ENCODE peak calls at places on chromosomes 12 and 14, in eight cellular contexts. I is CD8-positive, alpha-beta T cell; C is pancreas; F is right cardiac atrium; E is GM23338; S is tibial nerve; M is stomach; V is gastrocnemius medialis. J is an unnamed sample.

GRCh38 chr12:3545121-3545796 is 54.3 kb downstream of the PRMT8 start:
- DNase-seq in M (no peak), F (no peak), C (no peak), V (no peak), I (no peak), E (no peak), S (no peak), J (no peak)

GRCh38 chr14:99512110-99512449 is 30.9 kb downstream of the CCNK start:
- DNase-seq in S (no peak), F (no peak), V (no peak), I (no peak), C (no peak), E (no peak), M (no peak), J (no peak)

GRCh38 chr12:120801146-120801545 is 75.5 kb downstream of the ACADS start:
- DNase-seq in V (no peak), E (no peak), S (no peak), I (no peak), M (no peak), C (no peak), F (no peak), J (no peak)

GRCh38 chr12:77189463-77189862 is 124.1 kb upstream of the E2F7 start:
- DNase-seq in I (no peak), V (no peak), C (no peak), S (no peak), M (no peak), F (no peak), E (no peak), J (no peak)

GRCh38 chr14:92491782-92492181 is 21.8 kb upstream of the RIN3 start:
- DNase-seq in I (no peak), C (no peak), M (no peak), E (no peak), S (no peak), F (no peak), V (no peak), J (no peak)

GRCh38 chr14:91229743-91230200 is 14.7 kb downstream of the GPR68 start:
- DNase-seq in F (no peak), C (no peak), V (no peak), I (peak; percentile 56), S (no peak), M (no peak), E (no peak), J (no peak)

GRCh38 chr12:121144416-121144914 is 11.8 kb downstream of the P2RX7 start:
- DNase-seq in I (no peak), V (no peak), E (no peak), M (no peak), S (no peak), C (no peak), F (no peak), J (no peak)

GRCh38 chr12:3289702-3290101 is 201.3 kb upstream of the PRMT8 start:
- DNase-seq in M (no peak), S (no peak), C (no peak), E (no peak), V (no peak), F (no peak), I (no peak), J (no peak)

GRCh38 chr12:116556964-116557706 is 2.0 kb upstream of the MAP1LC3B2 start:
- DNase-seq in I (no peak), E (no peak), V (no peak), C (no peak), S (no peak), F (no peak), M (no peak), J (no peak)

GRCh38 chr12:124305136-124305535 is 10.2 kb downstream of the RFLNA start:
- DNase-seq in M (no peak), S (no peak), C (no peak), V (no peak), F (no peak), E (no peak), I (no peak), J (peak; percentile 29)

GRCh38 chr14:95260537-95261440 is 58.9 kb downstream of the CLMN start:
- DNase-seq in C (peak; percentile 59), F (no peak), V (no peak), I (no peak), S (no peak), E (no peak), M (no peak), J (no peak)

GRCh38 chr14:64518229-64518628 is 13.7 kb downstream of the ZBTB1 start:
- DNase-seq in M (no peak), V (no peak), F (no peak), I (no peak), E (no peak), C (no peak), S (no peak), J (no peak)

GRCh38 chr14:69755784-69756183 is 11.2 kb upstream of the SRSF5 start:
- DNase-seq in C (no peak), E (no peak), I (no peak), M (no peak), S (no peak), V (no peak), F (no peak), J (no peak)

GRCh38 chr12:11486623-11487444 is 91.5 kb upstream of the PRB2 start:
- DNase-seq in C (peak; percentile 76), M (peak; percentile 75), I (peak; percentile 77), V (peak; percentile 33), E (peak; percentile 93), F (peak; percentile 83), S (peak; percentile 30), J (peak; percentile 72)

GRCh38 chr14:63986789-63987533 is 134.2 kb downstream of the SYNE2 start:
- DNase-seq in F (no peak), S (no peak), V (no peak), M (no peak), I (no peak), E (no peak), C (no peak), J (no peak)

GRCh38 chr14:56102901-56103409 is 15.3 kb upstream of the PELI2 start:
- DNase-seq in F (peak; percentile 53), C (no peak), I (no peak), V (no peak), S (no peak), M (no peak), E (no peak), J (no peak)

GRCh38 chr14:25001096-25001982 is 48.6 kb downstream of the STXBP6 start:
- DNase-seq in M (no peak), I (no peak), F (no peak), S (no peak), E (no peak), V (no peak), C (no peak), J (no peak)

GRCh38 chr14:55277972-55278740 is 6.9 kb downstream of the FBXO34 start:
- DNase-seq in E (no peak), C (no peak), F (no peak), I (no peak), V (no peak), S (no peak), M (no peak), J (no peak)

GRCh38 chr14:70152081-70152480 is 36.7 kb downstream of the SLC8A3 start:
- DNase-seq in S (no peak), M (no peak), E (no peak), I (no peak), C (no peak), F (no peak), V (no peak), J (no peak)

GRCh38 chr14:96256420-96256819 is 410 bp downstream of the BDKRB1 start:
- DNase-seq in F (no peak), I (no peak), M (no peak), E (no peak), C (no peak), S (no peak), V (no peak), J (no peak)

GRCh38 chr14:22852599-22852939 is 16.2 kb downstream of the MMP14 start:
- DNase-seq in I (no peak), C (no peak), V (no peak), F (no peak), M (no peak), E (no peak), S (no peak), J (no peak)
- H3K4me1 ChIP-seq in I (peaks cover 6% of the 10 kb centered on the region), C (peaks cover 12% of the 10 kb centered on the region), V (peaks cover 42% of the 10 kb centered on the region), F (peaks cover 25% of the 10 kb centered on the region), M (peaks cover 59% of the 10 kb centered on the region), E (peaks cover 22% of the 10 kb centered on the region), S (peaks cover 61% of the 10 kb centered on the region), J (peaks cover 53% of the 10 kb centered on the region)

GRCh38 chr14:68668028-68668427 is 124.8 kb downstream of the ZFP36L1 start:
- DNase-seq in F (no peak), C (no peak), M (no peak), E (no peak), S (no peak), I (no peak), V (no peak), J (no peak)

GRCh38 chr14:68669101-68669500 is 123.8 kb downstream of the ZFP36L1 start:
- DNase-seq in C (no peak), E (no peak), S (no peak), V (no peak), M (no peak), F (peak; percentile 71), I (no peak), J (no peak)

GRCh38 chr14:68670344-68670725 is 122.5 kb downstream of the ZFP36L1 start:
- DNase-seq in I (no peak), S (no peak), M (peak; percentile 21), F (no peak), E (no peak), C (peak; percentile 57), V (no peak), J (no peak)

GRCh38 chr14:68668531-68668930 is 124.3 kb downstream of the ZFP36L1 start:
- DNase-seq in F (no peak), C (no peak), E (no peak), V (no peak), M (no peak), S (no peak), I (no peak), J (no peak)

GRCh38 chr14:68669644-68670343 is 123.1 kb downstream of the ZFP36L1 start:
- DNase-seq in V (no peak), F (peak; percentile 85), C (no peak), S (no peak), E (no peak), M (no peak), I (no peak), J (no peak)
- H3K27ac ChIP-seq in V (peak overlapping the region; percentile 38), F (peak overlapping the region; percentile 91), C (no peak overlapping the region), S (peak overlapping the region; percentile 47), E (no peak overlapping the region), M (peak overlapping the region; percentile 75), I (no peak overlapping the region), J (peak overlapping the region; percentile 57)

GRCh38 chr12:59429766-59430165 is 166.1 kb upstream of the SLC16A7 start:
- DNase-seq in M (no peak), E (no peak), C (no peak), I (no peak), S (no peak), V (no peak), F (no peak), J (no peak)

GRCh38 chr12:59425798-59426197 is 170.0 kb upstream of the SLC16A7 start:
- DNase-seq in M (no peak), C (no peak), I (no peak), E (no peak), F (no peak), V (no peak), S (no peak), J (no peak)

GRCh38 chr12:59432057-59432456 is 163.8 kb upstream of the SLC16A7 start:
- DNase-seq in E (no peak), M (no peak), S (no peak), F (no peak), I (no peak), V (no peak), C (no peak), J (no peak)

GRCh38 chr12:59431266-59431665 is 164.6 kb upstream of the SLC16A7 start:
- DNase-seq in M (no peak), C (no peak), V (no peak), E (peak; percentile 21), I (no peak), S (no peak), F (no peak), J (no peak)
- H3K4me1 ChIP-seq in M (no peaks in the 10 kb centered on the region), C (no peaks in the 10 kb centered on the region), V (no peaks in the 10 kb centered on the region), E (peaks cover 18% of the 10 kb centered on the region), I (no peaks in the 10 kb centered on the region), S (no peaks in the 10 kb centered on the region), F (no peaks in the 10 kb centered on the region), J (no peaks in the 10 kb centered on the region)

GRCh38 chr14:73746540-73747385 is 32.6 kb upstream of the PNMA1 start:
- DNase-seq in C (no peak), F (peak; percentile 51), E (no peak), V (no peak), S (no peak), I (no peak), M (no peak), J (no peak)
- H3K27ac ChIP-seq in C (no peak overlapping the region), F (peak overlapping the region; percentile 15), E (no peak overlapping the region), V (peak overlapping the region; percentile 71), S (peak overlapping the region; percentile 87), I (no peak overlapping the region), M (peak overlapping the region; percentile 92), J (peak overlapping the region; percentile 84)

J was measured in lower lobe of right lung.